ENCODE peak calls at places on chromosomes 12 and 14, in seven cellular contexts. N is A549, L is neural crest cell, Z is transverse colon, I is right atrium auricular region, S is astrocyte of the cerebellum, G is PC-9. F is an unnamed sample.

GRCh38 chr12:12599750-12600643 is 11.7 kb upstream of the CREBL2 start:
- DNase-seq in N (no peak), L (no peak), Z (no peak), I (no peak), S (no peak), G (peak), F (no peak)

GRCh38 chr14:29898470-29898869 is 29.2 kb downstream of the PRKD1 start:
- DNase-seq in N (no peak), L (no peak), Z (no peak), I (no peak), S (no peak), G (no peak), F (no peak)

GRCh38 chr12:100474617-100475016 is 951 bp downstream of the NR1H4 start:
- DNase-seq in N (no peak), L (no peak), Z (no peak), I (no peak), S (no peak), G (no peak), F (no peak)

GRCh38 chr12:69751476-69751875 is 12.8 kb downstream of the RAB3IP start:
- DNase-seq in N (no peak), L (no peak), Z (no peak), I (no peak), S (no peak), G (no peak), F (no peak)

GRCh38 chr12:3913278-3913677 is 40.1 kb upstream of the PARP11 start:
- DNase-seq in N (no peak), L (no peak), Z (no peak), I (no peak), S (no peak), G (no peak), F (no peak)

GRCh38 chr14:92728781-92729364 is 19.6 kb downstream of the LGMN start:
- DNase-seq in N (no peak), L (no peak), Z (no peak), I (no peak), S (no peak), G (peak), F (peak)

GRCh38 chr14:69882086-69882864 is 3.1 kb downstream of the SMOC1 start:
- DNase-seq in N (no peak), L (no peak), Z (no peak), I (no peak), S (no peak), G (no peak), F (no peak)

GRCh38 chr12:49750027-49750977 is 8.9 kb downstream of the TMBIM6 start:
- DNase-seq in N (no peak), L (no peak), Z (no peak), I (no peak), S (no peak), G (peak), F (no peak)

GRCh38 chr12:121296618-121297476 is at the start of gene CAMKK2:
- DNase-seq in N (peak), L (peak), Z (peak), I (no peak), S (peak), G (peak), F (peak)
- TF ChIP-seq CTCF in N (peak), L (no peak), Z (peak), I (peak), S (peak), G (no peak), F (no peak)

GRCh38 chr14:103142031-103142430 is 18.8 kb downstream of the TNFAIP2 start:
- DNase-seq in N (no peak), L (no peak), Z (no peak), I (no peak), S (no peak), G (no peak), F (no peak)

GRCh38 chr14:103139371-103140016 is 16.2 kb downstream of the TNFAIP2 start:
- DNase-seq in N (no peak), L (no peak), Z (no peak), I (no peak), S (no peak), G (no peak), F (no peak)

GRCh38 chr14:103142903-103143302 is 19.6 kb downstream of the TNFAIP2 start:
- DNase-seq in N (no peak), L (no peak), Z (no peak), I (no peak), S (no peak), G (peak), F (no peak)

GRCh38 chr14:103140316-103141109 is 17.3 kb downstream of the TNFAIP2 start:
- DNase-seq in N (no peak), L (no peak), Z (no peak), I (no peak), S (no peak), G (peak), F (peak)

GRCh38 chr14:103141117-103141796 is 18.0 kb downstream of the TNFAIP2 start:
- DNase-seq in N (peak), L (no peak), Z (peak), I (no peak), S (no peak), G (peak), F (peak)
- TF ChIP-seq CTCF in N (peak), L (peak), Z (peak), I (peak), S (peak), G (peak), F (peak)

GRCh38 chr12:123237646-123238329 is 4.6 kb downstream of the MTRFR start:
- DNase-seq in N (peak), L (peak), Z (peak), I (peak), S (peak), G (peak), F (peak)

GRCh38 chr12:123238961-123239360 is 5.7 kb downstream of the MTRFR start:
- DNase-seq in N (no peak), L (no peak), Z (no peak), I (no peak), S (no peak), G (no peak), F (no peak)

GRCh38 chr12:123242083-123242904 is 9.1 kb downstream of the MTRFR start:
- DNase-seq in N (no peak), L (no peak), Z (no peak), I (no peak), S (no peak), G (no peak), F (no peak)

GRCh38 chr12:123233505-123234299 is 466 bp downstream of the MTRFR start:
- DNase-seq in N (no peak), L (no peak), Z (no peak), I (no peak), S (no peak), G (no peak), F (no peak)

DNA sequence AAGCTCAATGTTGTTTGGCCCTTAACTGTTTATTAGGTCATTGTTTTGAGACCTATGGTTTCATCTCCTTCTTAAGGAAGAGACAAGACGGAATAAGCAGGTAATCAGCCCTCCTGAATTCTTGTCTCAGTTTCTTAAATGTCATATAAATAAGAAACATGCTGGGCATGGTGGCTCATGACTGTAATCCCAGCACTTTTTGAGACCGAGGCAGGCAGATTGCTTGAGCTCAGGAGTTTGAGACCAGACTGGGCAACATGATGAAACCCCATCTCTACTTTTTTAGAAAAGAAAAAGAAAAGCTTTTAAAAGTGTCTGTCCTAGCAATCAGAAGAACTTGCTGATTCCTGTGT is 5.1 kb downstream of the MTRFR start:
- DNase-seq in N (no peak), L (no peak), Z (no peak), I (no peak), S (no peak), G (no peak), F (no peak)
- TF ChIP-seq CTCF in N (no peak), L (peak), Z (no peak), I (peak), S (no peak), G (peak), F (no peak)

DNA sequence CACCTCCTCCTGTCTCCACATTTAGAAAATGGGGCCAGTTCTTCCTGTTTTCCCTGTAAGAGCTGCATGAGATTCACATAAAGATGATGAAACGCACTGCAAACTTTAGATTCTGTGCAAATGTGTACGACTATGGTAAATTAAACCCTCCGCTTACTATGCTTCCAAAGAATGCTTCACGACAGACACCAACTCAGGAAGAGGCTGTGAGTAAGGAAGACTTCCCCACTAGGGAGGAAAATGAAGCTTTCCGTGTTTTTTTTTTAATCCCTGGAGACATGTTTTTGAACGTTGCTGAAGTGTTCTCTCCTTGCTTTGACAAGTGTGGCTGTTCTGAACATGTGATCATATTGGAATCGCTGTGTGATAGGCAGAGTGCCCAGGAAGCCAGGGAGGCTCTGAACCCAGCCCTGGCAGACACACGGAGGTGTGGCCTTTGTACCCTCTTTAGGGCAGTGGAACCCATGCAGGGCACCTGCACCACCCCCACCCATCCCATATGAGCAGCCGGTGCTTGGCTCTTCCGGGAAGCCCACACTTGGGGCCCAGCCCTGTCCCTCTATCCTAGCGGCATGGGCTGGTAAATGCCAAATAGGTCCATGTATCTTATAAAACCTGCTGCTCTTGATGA is 7.5 kb upstream of the SYNE3 start:
- DNase-seq in N (no peak), L (no peak), Z (peak), I (peak), S (no peak), G (peak), F (peak)
- TF ChIP-seq CTCF in N (no peak), L (no peak), Z (peak), I (no peak), S (no peak), G (no peak), F (no peak)

GRCh38 chr14:95256776-95257060 is 63.0 kb downstream of the CLMN start:
- DNase-seq in N (no peak), L (no peak), Z (no peak), I (no peak), S (no peak), G (no peak), F (no peak)
- TF ChIP-seq CTCF in N (no peak), L (no peak), Z (no peak), I (no peak), S (no peak), G (no peak), F (no peak)

DNA sequence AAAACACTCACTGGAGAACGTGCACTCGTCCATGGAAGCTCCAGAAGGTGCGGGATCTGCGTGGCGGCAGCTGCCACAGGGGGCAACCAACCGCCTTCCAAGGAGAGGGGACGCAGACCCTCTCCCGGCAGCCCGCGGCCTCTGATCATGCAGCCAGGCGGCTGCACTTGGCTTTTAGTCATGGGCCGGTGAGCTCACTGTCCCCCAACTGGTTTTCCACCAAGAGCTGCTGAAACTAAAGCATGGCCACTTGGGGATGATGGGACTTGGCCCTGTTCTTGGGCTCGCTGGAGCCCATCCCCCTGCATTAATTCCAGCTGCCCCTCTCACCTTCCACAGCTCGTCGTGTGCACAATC is 39.1 kb downstream of the CCDC85C start:
- DNase-seq in N (no peak), L (no peak), Z (no peak), I (no peak), S (no peak), G (no peak), F (no peak)
- TF ChIP-seq CTCF in N (no peak), L (no peak), Z (no peak), I (no peak), S (no peak), G (no peak), F (no peak)

DNA sequence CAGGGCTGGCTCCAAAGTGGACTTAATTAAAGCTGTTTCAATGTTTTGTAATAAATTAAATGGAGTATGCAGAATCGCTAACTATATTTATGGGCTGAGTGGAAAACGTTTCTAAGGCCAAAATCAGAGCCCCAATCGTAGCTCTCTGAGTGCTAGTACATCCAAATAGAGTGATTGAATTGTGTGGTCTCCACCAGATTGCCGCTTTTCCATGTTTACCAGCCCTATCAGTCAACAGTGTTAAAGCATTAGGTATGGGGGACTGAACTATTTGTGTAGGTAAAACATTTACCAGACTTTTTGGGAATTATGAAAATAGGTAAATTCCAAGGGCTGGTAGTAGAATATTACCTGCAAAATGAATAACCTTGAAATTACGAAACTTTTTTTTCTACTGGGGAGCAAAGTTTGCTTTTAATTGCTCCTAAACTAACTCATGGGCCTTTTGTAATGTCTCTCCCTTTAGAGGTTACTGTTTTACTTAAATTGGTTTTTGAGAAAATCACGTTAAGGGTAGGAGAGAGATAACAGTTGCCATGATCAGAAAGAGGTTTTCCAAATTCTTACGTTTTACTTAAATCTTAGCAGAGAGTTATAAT is 28.0 kb upstream of the METAP2 start:
- DNase-seq in N (no peak), L (no peak), Z (no peak), I (no peak), S (no peak), G (no peak), F (no peak)
- TF ChIP-seq CTCF in N (no peak), L (no peak), Z (no peak), I (no peak), S (no peak), G (no peak), F (no peak)

GRCh38 chr12:45124485-45125155 is 73.7 kb upstream of the DBX2 start:
- DNase-seq in N (no peak), L (no peak), Z (no peak), I (no peak), S (no peak), G (no peak), F (no peak)
- TF ChIP-seq CTCF in N (no peak), L (no peak), Z (no peak), I (no peak), S (no peak), G (no peak), F (no peak)

GRCh38 chr12:52254965-52255751 is 19.3 kb upstream of the KRT86 start:
- DNase-seq in N (no peak), L (no peak), Z (no peak), I (no peak), S (no peak), G (no peak), F (peak)

GRCh38 chr12:52252728-52253328 is 19.8 kb downstream of the KRT7 start:
- DNase-seq in N (peak), L (no peak), Z (no peak), I (no peak), S (no peak), G (peak), F (peak)

GRCh38 chr12:52254180-52254964 is 20.1 kb upstream of the KRT86 start:
- DNase-seq in N (peak), L (no peak), Z (no peak), I (no peak), S (no peak), G (no peak), F (peak)

GRCh38 chr12:52251367-52252055 is 18.5 kb downstream of the KRT7 start:
- DNase-seq in N (no peak), L (no peak), Z (no peak), I (no peak), S (no peak), G (no peak), F (peak)

DNA sequence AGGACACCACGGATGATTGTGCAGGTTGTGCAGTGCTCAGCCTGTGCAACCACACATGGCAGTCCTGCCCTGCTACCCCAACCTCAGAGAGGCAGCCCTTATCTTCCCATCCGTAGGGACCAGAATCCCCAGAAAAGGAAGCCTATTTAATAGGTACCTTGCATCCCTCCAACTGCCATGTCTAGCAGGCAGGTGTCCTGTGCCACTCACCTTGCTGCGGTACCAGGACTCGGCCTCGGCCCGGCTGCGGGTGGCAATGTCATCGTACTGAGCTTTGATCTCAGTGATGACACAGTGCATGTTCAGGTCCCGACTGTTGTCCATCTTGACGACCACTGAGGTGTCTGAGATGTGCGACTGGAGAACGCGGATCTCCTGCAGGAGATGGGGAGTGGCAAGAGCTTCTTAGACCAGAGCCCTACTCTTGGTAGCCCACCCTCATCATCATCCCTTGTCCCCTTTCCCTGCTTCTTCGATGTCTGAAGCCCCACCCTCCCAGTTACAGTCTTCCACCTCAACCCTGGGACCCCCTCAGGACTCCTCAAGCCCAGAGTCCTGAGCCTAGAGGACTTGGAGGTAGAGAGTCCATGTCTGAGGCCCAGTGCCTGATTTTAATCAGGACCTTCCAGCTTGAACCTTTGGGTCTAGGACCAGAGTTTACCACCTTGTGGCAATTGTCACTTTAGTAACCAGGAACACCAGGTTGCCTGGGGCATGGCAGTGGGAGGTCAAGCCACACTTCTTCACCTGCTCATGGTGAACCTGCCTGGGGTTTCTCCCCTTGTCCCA is 20.5 kb downstream of the KRT7 start:
- DNase-seq in N (no peak), L (no peak), Z (no peak), I (no peak), S (no peak), G (no peak), F (peak)
- TF ChIP-seq CTCF in N (no peak), L (no peak), Z (no peak), I (no peak), S (no peak), G (no peak), F (no peak)

F was measured in Calu3.